ENCODE peak calls at places on chromosomes 13 and 19, in five cellular contexts. One of them, this sample, is unnamed.

GRCh38 chr13:50453238-50453637 is 390.3 kb downstream of the DLEU7 start:
- DNase-seq in activated T-helper 2 cell treated with anti-CD3 and anti-CD28 coated beads, Interferon-gamma antibody, Interleukin-2, Interleukin-4, amounts not matched to agents 10 μg/mL and 5 μg/mL and 100 μg/mL, durations not matched to agents 14 hours and 24 hours and 36 hours: no peak
- DNase-seq in Daoy: no peak
- DNase-seq in stimulated activated CD4-positive, alpha-beta T cell treated with anti-CD3 and anti-CD28 coated beads, Interleukin-4, amount 100 ng/mL, for 24 hours: no peak
- DNase-seq in H9: no peak
- DNase-seq in this sample: no peak

GRCh38 chr13:21371011-21371410 is 88.1 kb downstream of the ZDHHC20 start:
- DNase-seq in activated T-helper 2 cell treated with anti-CD3 and anti-CD28 coated beads, Interferon-gamma antibody, Interleukin-2, Interleukin-4, amounts not matched to agents 10 μg/mL and 5 μg/mL and 100 μg/mL, durations not matched to agents 14 hours and 24 hours and 36 hours: no peak
- DNase-seq in Daoy: no peak
- DNase-seq in stimulated activated CD4-positive, alpha-beta T cell treated with anti-CD3 and anti-CD28 coated beads, Interleukin-4, amount 100 ng/mL, for 24 hours: no peak
- DNase-seq in H9: no peak
- DNase-seq in this sample: no peak

GRCh38 chr19:9043524-9043923 is 33.3 kb upstream of the MUC16 start:
- DNase-seq in activated T-helper 2 cell treated with anti-CD3 and anti-CD28 coated beads, Interferon-gamma antibody, Interleukin-2, Interleukin-4, amounts not matched to agents 10 μg/mL and 5 μg/mL and 100 μg/mL, durations not matched to agents 14 hours and 24 hours and 36 hours: no peak
- DNase-seq in Daoy: peak
- DNase-seq in stimulated activated CD4-positive, alpha-beta T cell treated with anti-CD3 and anti-CD28 coated beads, Interleukin-4, amount 100 ng/mL, for 24 hours: no peak
- DNase-seq in H9: no peak
- DNase-seq in this sample: no peak

GRCh38 chr13:75437582-75438318 is 44.2 kb downstream of the TBC1D4 start:
- DNase-seq in activated T-helper 2 cell treated with anti-CD3 and anti-CD28 coated beads, Interferon-gamma antibody, Interleukin-2, Interleukin-4, amounts not matched to agents 10 μg/mL and 5 μg/mL and 100 μg/mL, durations not matched to agents 14 hours and 24 hours and 36 hours: no peak
- DNase-seq in Daoy: no peak
- DNase-seq in stimulated activated CD4-positive, alpha-beta T cell treated with anti-CD3 and anti-CD28 coated beads, Interleukin-4, amount 100 ng/mL, for 24 hours: no peak
- DNase-seq in H9: no peak
- DNase-seq in this sample: no peak

GRCh38 chr13:27182844-27183497 is 11.4 kb upstream of the USP12 start:
- DNase-seq in activated T-helper 2 cell treated with anti-CD3 and anti-CD28 coated beads, Interferon-gamma antibody, Interleukin-2, Interleukin-4, amounts not matched to agents 10 μg/mL and 5 μg/mL and 100 μg/mL, durations not matched to agents 14 hours and 24 hours and 36 hours: no peak
- DNase-seq in Daoy: peak
- DNase-seq in stimulated activated CD4-positive, alpha-beta T cell treated with anti-CD3 and anti-CD28 coated beads, Interleukin-4, amount 100 ng/mL, for 24 hours: no peak
- DNase-seq in H9: no peak
- DNase-seq in this sample: no peak

GRCh38 chr13:60418954-60419353 is 21.9 kb downstream of the TDRD3 start:
- DNase-seq in activated T-helper 2 cell treated with anti-CD3 and anti-CD28 coated beads, Interferon-gamma antibody, Interleukin-2, Interleukin-4, amounts not matched to agents 10 μg/mL and 5 μg/mL and 100 μg/mL, durations not matched to agents 14 hours and 24 hours and 36 hours: no peak
- DNase-seq in Daoy: no peak
- DNase-seq in stimulated activated CD4-positive, alpha-beta T cell treated with anti-CD3 and anti-CD28 coated beads, Interleukin-4, amount 100 ng/mL, for 24 hours: no peak
- DNase-seq in H9: no peak
- DNase-seq in this sample: no peak

GRCh38 chr19:23254141-23254910 is 4.1 kb upstream of the ZNF724 start:
- DNase-seq in activated T-helper 2 cell treated with anti-CD3 and anti-CD28 coated beads, Interferon-gamma antibody, Interleukin-2, Interleukin-4, amounts not matched to agents 10 μg/mL and 5 μg/mL and 100 μg/mL, durations not matched to agents 14 hours and 24 hours and 36 hours: no peak
- DNase-seq in Daoy: no peak
- DNase-seq in stimulated activated CD4-positive, alpha-beta T cell treated with anti-CD3 and anti-CD28 coated beads, Interleukin-4, amount 100 ng/mL, for 24 hours: no peak
- DNase-seq in H9: no peak
- DNase-seq in this sample: no peak

GRCh38 chr13:94249512-94249911 is 230.0 kb downstream of the DCT start:
- DNase-seq in activated T-helper 2 cell treated with anti-CD3 and anti-CD28 coated beads, Interferon-gamma antibody, Interleukin-2, Interleukin-4, amounts not matched to agents 10 μg/mL and 5 μg/mL and 100 μg/mL, durations not matched to agents 14 hours and 24 hours and 36 hours: no peak
- DNase-seq in Daoy: peak
- DNase-seq in stimulated activated CD4-positive, alpha-beta T cell treated with anti-CD3 and anti-CD28 coated beads, Interleukin-4, amount 100 ng/mL, for 24 hours: no peak
- DNase-seq in H9: no peak
- DNase-seq in this sample: no peak

GRCh38 chr13:113785051-113786010 is 26.3 kb downstream of the TMEM255B start:
- DNase-seq in activated T-helper 2 cell treated with anti-CD3 and anti-CD28 coated beads, Interferon-gamma antibody, Interleukin-2, Interleukin-4, amounts not matched to agents 10 μg/mL and 5 μg/mL and 100 μg/mL, durations not matched to agents 14 hours and 24 hours and 36 hours: no peak
- DNase-seq in Daoy: peak
- DNase-seq in stimulated activated CD4-positive, alpha-beta T cell treated with anti-CD3 and anti-CD28 coated beads, Interleukin-4, amount 100 ng/mL, for 24 hours: no peak
- DNase-seq in H9: no peak
- DNase-seq in this sample: peak

GRCh38 chr13:32887617-32888016 is 128.6 kb upstream of the KL start:
- DNase-seq in activated T-helper 2 cell treated with anti-CD3 and anti-CD28 coated beads, Interferon-gamma antibody, Interleukin-2, Interleukin-4, amounts not matched to agents 10 μg/mL and 5 μg/mL and 100 μg/mL, durations not matched to agents 14 hours and 24 hours and 36 hours: no peak
- DNase-seq in Daoy: no peak
- DNase-seq in stimulated activated CD4-positive, alpha-beta T cell treated with anti-CD3 and anti-CD28 coated beads, Interleukin-4, amount 100 ng/mL, for 24 hours: no peak
- DNase-seq in H9: no peak
- DNase-seq in this sample: no peak

GRCh38 chr19:12703056-12703455 is 6.6 kb upstream of the FBXW9 start:
- DNase-seq in activated T-helper 2 cell treated with anti-CD3 and anti-CD28 coated beads, Interferon-gamma antibody, Interleukin-2, Interleukin-4, amounts not matched to agents 10 μg/mL and 5 μg/mL and 100 μg/mL, durations not matched to agents 14 hours and 24 hours and 36 hours: no peak
- DNase-seq in Daoy: peak
- DNase-seq in stimulated activated CD4-positive, alpha-beta T cell treated with anti-CD3 and anti-CD28 coated beads, Interleukin-4, amount 100 ng/mL, for 24 hours: peak
- DNase-seq in H9: peak
- DNase-seq in this sample: peak

GRCh38 chr19:53600217-53600616 is 31.6 kb upstream of the DPRX start:
- DNase-seq in activated T-helper 2 cell treated with anti-CD3 and anti-CD28 coated beads, Interferon-gamma antibody, Interleukin-2, Interleukin-4, amounts not matched to agents 10 μg/mL and 5 μg/mL and 100 μg/mL, durations not matched to agents 14 hours and 24 hours and 36 hours: no peak
- DNase-seq in Daoy: no peak
- DNase-seq in stimulated activated CD4-positive, alpha-beta T cell treated with anti-CD3 and anti-CD28 coated beads, Interleukin-4, amount 100 ng/mL, for 24 hours: no peak
- DNase-seq in H9: no peak
- DNase-seq in this sample: no peak

GRCh38 chr13:99965329-99966000 is 6.1 kb downstream of the ZIC5 start:
- DNase-seq in activated T-helper 2 cell treated with anti-CD3 and anti-CD28 coated beads, Interferon-gamma antibody, Interleukin-2, Interleukin-4, amounts not matched to agents 10 μg/mL and 5 μg/mL and 100 μg/mL, durations not matched to agents 14 hours and 24 hours and 36 hours: no peak
- DNase-seq in Daoy: no peak
- DNase-seq in stimulated activated CD4-positive, alpha-beta T cell treated with anti-CD3 and anti-CD28 coated beads, Interleukin-4, amount 100 ng/mL, for 24 hours: no peak
- DNase-seq in H9: no peak
- DNase-seq in this sample: no peak

GRCh38 chr13:114286808-114287207 is 5.4 kb downstream of the UPF3A start:
- DNase-seq in activated T-helper 2 cell treated with anti-CD3 and anti-CD28 coated beads, Interferon-gamma antibody, Interleukin-2, Interleukin-4, amounts not matched to agents 10 μg/mL and 5 μg/mL and 100 μg/mL, durations not matched to agents 14 hours and 24 hours and 36 hours: no peak
- DNase-seq in Daoy: peak
- DNase-seq in stimulated activated CD4-positive, alpha-beta T cell treated with anti-CD3 and anti-CD28 coated beads, Interleukin-4, amount 100 ng/mL, for 24 hours: no peak
- DNase-seq in H9: no peak
- DNase-seq in this sample: no peak

GRCh38 chr19:35348909-35349611 is 1.4 kb downstream of the FFAR1 start:
- DNase-seq in activated T-helper 2 cell treated with anti-CD3 and anti-CD28 coated beads, Interferon-gamma antibody, Interleukin-2, Interleukin-4, amounts not matched to agents 10 μg/mL and 5 μg/mL and 100 μg/mL, durations not matched to agents 14 hours and 24 hours and 36 hours: no peak
- DNase-seq in Daoy: no peak
- DNase-seq in stimulated activated CD4-positive, alpha-beta T cell treated with anti-CD3 and anti-CD28 coated beads, Interleukin-4, amount 100 ng/mL, for 24 hours: no peak
- DNase-seq in H9: peak
- DNase-seq in this sample: no peak

GRCh38 chr13:105329359-105329758 is 1206.1 kb downstream of the EFNB2 start:
- DNase-seq in activated T-helper 2 cell treated with anti-CD3 and anti-CD28 coated beads, Interferon-gamma antibody, Interleukin-2, Interleukin-4, amounts not matched to agents 10 μg/mL and 5 μg/mL and 100 μg/mL, durations not matched to agents 14 hours and 24 hours and 36 hours: no peak
- DNase-seq in Daoy: no peak
- DNase-seq in stimulated activated CD4-positive, alpha-beta T cell treated with anti-CD3 and anti-CD28 coated beads, Interleukin-4, amount 100 ng/mL, for 24 hours: no peak
- DNase-seq in H9: no peak
- DNase-seq in this sample: no peak

GRCh38 chr13:98581971-98582702 is 5.2 kb upstream of the STK24 start:
- DNase-seq in activated T-helper 2 cell treated with anti-CD3 and anti-CD28 coated beads, Interferon-gamma antibody, Interleukin-2, Interleukin-4, amounts not matched to agents 10 μg/mL and 5 μg/mL and 100 μg/mL, durations not matched to agents 14 hours and 24 hours and 36 hours: no peak
- DNase-seq in Daoy: peak
- DNase-seq in stimulated activated CD4-positive, alpha-beta T cell treated with anti-CD3 and anti-CD28 coated beads, Interleukin-4, amount 100 ng/mL, for 24 hours: no peak
- DNase-seq in H9: no peak
- DNase-seq in this sample: no peak

GRCh38 chr13:99356216-99357089 is 49.3 kb upstream of the GPR183 start:
- DNase-seq in activated T-helper 2 cell treated with anti-CD3 and anti-CD28 coated beads, Interferon-gamma antibody, Interleukin-2, Interleukin-4, amounts not matched to agents 10 μg/mL and 5 μg/mL and 100 μg/mL, durations not matched to agents 14 hours and 24 hours and 36 hours: peak
- DNase-seq in Daoy: peak
- DNase-seq in stimulated activated CD4-positive, alpha-beta T cell treated with anti-CD3 and anti-CD28 coated beads, Interleukin-4, amount 100 ng/mL, for 24 hours: peak
- DNase-seq in H9: no peak
- DNase-seq in this sample: peak

GRCh38 chr13:77384999-77385398 is 58.1 kb upstream of the MYCBP2 start:
- DNase-seq in activated T-helper 2 cell treated with anti-CD3 and anti-CD28 coated beads, Interferon-gamma antibody, Interleukin-2, Interleukin-4, amounts not matched to agents 10 μg/mL and 5 μg/mL and 100 μg/mL, durations not matched to agents 14 hours and 24 hours and 36 hours: no peak
- DNase-seq in Daoy: no peak
- DNase-seq in stimulated activated CD4-positive, alpha-beta T cell treated with anti-CD3 and anti-CD28 coated beads, Interleukin-4, amount 100 ng/mL, for 24 hours: no peak
- DNase-seq in H9: no peak
- DNase-seq in this sample: no peak

GRCh38 chr13:32495429-32495828 is 43.2 kb downstream of the N4BP2L2 start:
- DNase-seq in activated T-helper 2 cell treated with anti-CD3 and anti-CD28 coated beads, Interferon-gamma antibody, Interleukin-2, Interleukin-4, amounts not matched to agents 10 μg/mL and 5 μg/mL and 100 μg/mL, durations not matched to agents 14 hours and 24 hours and 36 hours: no peak
- DNase-seq in Daoy: no peak
- DNase-seq in stimulated activated CD4-positive, alpha-beta T cell treated with anti-CD3 and anti-CD28 coated beads, Interleukin-4, amount 100 ng/mL, for 24 hours: no peak
- DNase-seq in H9: no peak
- DNase-seq in this sample: no peak

GRCh38 chr19:50713556-50714236 is 5.9 kb downstream of the SHANK1 start:
- DNase-seq in activated T-helper 2 cell treated with anti-CD3 and anti-CD28 coated beads, Interferon-gamma antibody, Interleukin-2, Interleukin-4, amounts not matched to agents 10 μg/mL and 5 μg/mL and 100 μg/mL, durations not matched to agents 14 hours and 24 hours and 36 hours: no peak
- DNase-seq in Daoy: no peak
- DNase-seq in stimulated activated CD4-positive, alpha-beta T cell treated with anti-CD3 and anti-CD28 coated beads, Interleukin-4, amount 100 ng/mL, for 24 hours: no peak
- DNase-seq in H9: no peak
- DNase-seq in this sample: peak

GRCh38 chr13:48178126-48178525 is 54.9 kb upstream of the ITM2B start:
- DNase-seq in activated T-helper 2 cell treated with anti-CD3 and anti-CD28 coated beads, Interferon-gamma antibody, Interleukin-2, Interleukin-4, amounts not matched to agents 10 μg/mL and 5 μg/mL and 100 μg/mL, durations not matched to agents 14 hours and 24 hours and 36 hours: no peak
- DNase-seq in Daoy: no peak
- DNase-seq in stimulated activated CD4-positive, alpha-beta T cell treated with anti-CD3 and anti-CD28 coated beads, Interleukin-4, amount 100 ng/mL, for 24 hours: no peak
- DNase-seq in H9: no peak
- DNase-seq in this sample: no peak

GRCh38 chr19:45177817-45178261 is at the start of gene TRAPPC6A:
- DNase-seq in activated T-helper 2 cell treated with anti-CD3 and anti-CD28 coated beads, Interferon-gamma antibody, Interleukin-2, Interleukin-4, amounts not matched to agents 10 μg/mL and 5 μg/mL and 100 μg/mL, durations not matched to agents 14 hours and 24 hours and 36 hours: no peak
- DNase-seq in Daoy: peak
- DNase-seq in stimulated activated CD4-positive, alpha-beta T cell treated with anti-CD3 and anti-CD28 coated beads, Interleukin-4, amount 100 ng/mL, for 24 hours: no peak
- DNase-seq in H9: no peak
- DNase-seq in this sample: no peak

GRCh38 chr19:13181747-13182388 is 31.7 kb downstream of the IER2 start:
- DNase-seq in activated T-helper 2 cell treated with anti-CD3 and anti-CD28 coated beads, Interferon-gamma antibody, Interleukin-2, Interleukin-4, amounts not matched to agents 10 μg/mL and 5 μg/mL and 100 μg/mL, durations not matched to agents 14 hours and 24 hours and 36 hours: no peak
- DNase-seq in Daoy: peak
- DNase-seq in stimulated activated CD4-positive, alpha-beta T cell treated with anti-CD3 and anti-CD28 coated beads, Interleukin-4, amount 100 ng/mL, for 24 hours: peak
- DNase-seq in H9: no peak
- DNase-seq in this sample: no peak